ENCODE peak calls at places on chromosomes 11 and 22, in ten cellular contexts. T, G, R, C, E, W, P, V, J and A are unnamed samples.

GRCh38 chr11:68312117-68312779 is at the start of gene LRP5:
- DNase-seq in C (no peak), J (no peak), V (no peak), E (no peak), P (no peak), W (peak; percentile 36), T (no peak), R (no peak), G (peak; percentile 30), A (no peak)

GRCh38 chr11:81005595-81005994 is 1564.8 kb upstream of the TENM4 start:
- DNase-seq in W (no peak), R (no peak), C (no peak), T (no peak), J (no peak), G (peak; percentile 91), E (no peak), P (no peak), V (no peak), A (no peak)

GRCh38 chr11:45748801-45749200 is 56.1 kb upstream of the SLC35C1 start:
- DNase-seq in J (no peak), E (no peak), R (no peak), C (no peak), V (no peak), W (no peak), T (no peak), G (no peak), P (no peak), A (no peak)

GRCh38 chr11:34343153-34343552 is 14.7 kb downstream of the ABTB2 start:
- DNase-seq in T (no peak), C (no peak), G (peak; percentile 96), J (no peak), V (no peak), W (no peak), P (no peak), R (no peak), E (no peak), A (no peak)

GRCh38 chr11:110525883-110526282 is 96.1 kb downstream of the FDX1 start:
- DNase-seq in E (no peak), W (no peak), P (no peak), J (no peak), G (peak; percentile 93), C (no peak), T (peak; percentile 31), R (no peak), V (peak; percentile 15), A (no peak)

GRCh38 chr11:62555464-62556092 is 9.0 kb upstream of the AHNAK start:
- DNase-seq in G (peak; percentile 48), E (no peak), P (no peak), J (no peak), R (peak; percentile 67), V (peak; percentile 92), C (no peak), W (peak; percentile 39), T (no peak), A (peak; percentile 84)

GRCh38 chr11:1776331-1776851 is 12.7 kb upstream of the CTSD start:
- DNase-seq in R (no peak), T (no peak), C (no peak), J (no peak), E (no peak), V (no peak), W (no peak), G (no peak), P (no peak), A (no peak)

GRCh38 chr11:22169833-22170232 is 23.1 kb upstream of the ANO5 start:
- DNase-seq in T (no peak), P (no peak), C (no peak), R (no peak), W (no peak), V (no peak), G (peak; percentile 1), J (no peak), E (no peak), A (no peak)

GRCh38 chr11:127651175-127651887 is 650.8 kb upstream of the KIRREL3 start:
- DNase-seq in J (no peak), C (no peak), R (no peak), E (no peak), V (no peak), W (no peak), G (peak; percentile 94), T (no peak), P (no peak), A (no peak)

GRCh38 chr11:12090061-12090572 is 20.3 kb upstream of the MICAL2 start:
- DNase-seq in W (no peak), G (peak; percentile 80), T (no peak), P (peak; percentile 54), E (no peak), J (peak; percentile 35), C (no peak), R (no peak), V (no peak), A (no peak)

GRCh38 chr22:22928666-22929380 is 41.2 kb downstream of the IGLL5 start:
- DNase-seq in W (peak; percentile 27), E (no peak), C (peak; percentile 38), V (peak; percentile 99), R (peak; percentile 11), T (no peak), J (peak; percentile 28), P (no peak), G (peak; percentile 30), A (peak; percentile 13)

GRCh38 chr11:58958500-58958899 is 19.2 kb downstream of the GLYATL1 start:
- DNase-seq in W (no peak), G (no peak), R (no peak), J (peak; percentile 74), P (peak; percentile 12), E (no peak), T (no peak), V (peak; percentile 2), C (peak; percentile 57), A (no peak)

GRCh38 chr22:28381427-28382167 is 298.0 kb downstream of the TTC28 start:
- DNase-seq in W (no peak), T (no peak), E (no peak), P (no peak), V (no peak), R (no peak), J (no peak), G (peak; percentile 62), C (no peak), A (no peak)

GRCh38 chr11:116829525-116830183 is at the start of gene APOC3:
- DNase-seq in T (no peak), G (peak; percentile 26), R (no peak), C (no peak), W (no peak), E (no peak), J (no peak), P (no peak), V (no peak), A (no peak)

GRCh38 chr22:42932197-42932519 is 75.1 kb upstream of the ARFGAP3 start:
- DNase-seq in T (peak; percentile 9), E (no peak), G (no peak), R (no peak), C (no peak), J (no peak), V (no peak), W (no peak), P (no peak), A (no peak)
- H3K27ac ChIP-seq in T (peak overlapping the region; percentile 88), E (peak overlapping the region; percentile 97), G (peak overlapping the region; percentile 97), R (no peak overlapping the region), C (peak overlapping the region; percentile 19), J (peak overlapping the region; percentile 65), V (peak overlapping the region; percentile 99), W (peak overlapping the region; percentile 95), P (no peak overlapping the region), A (no peak overlapping the region)

DNA sequence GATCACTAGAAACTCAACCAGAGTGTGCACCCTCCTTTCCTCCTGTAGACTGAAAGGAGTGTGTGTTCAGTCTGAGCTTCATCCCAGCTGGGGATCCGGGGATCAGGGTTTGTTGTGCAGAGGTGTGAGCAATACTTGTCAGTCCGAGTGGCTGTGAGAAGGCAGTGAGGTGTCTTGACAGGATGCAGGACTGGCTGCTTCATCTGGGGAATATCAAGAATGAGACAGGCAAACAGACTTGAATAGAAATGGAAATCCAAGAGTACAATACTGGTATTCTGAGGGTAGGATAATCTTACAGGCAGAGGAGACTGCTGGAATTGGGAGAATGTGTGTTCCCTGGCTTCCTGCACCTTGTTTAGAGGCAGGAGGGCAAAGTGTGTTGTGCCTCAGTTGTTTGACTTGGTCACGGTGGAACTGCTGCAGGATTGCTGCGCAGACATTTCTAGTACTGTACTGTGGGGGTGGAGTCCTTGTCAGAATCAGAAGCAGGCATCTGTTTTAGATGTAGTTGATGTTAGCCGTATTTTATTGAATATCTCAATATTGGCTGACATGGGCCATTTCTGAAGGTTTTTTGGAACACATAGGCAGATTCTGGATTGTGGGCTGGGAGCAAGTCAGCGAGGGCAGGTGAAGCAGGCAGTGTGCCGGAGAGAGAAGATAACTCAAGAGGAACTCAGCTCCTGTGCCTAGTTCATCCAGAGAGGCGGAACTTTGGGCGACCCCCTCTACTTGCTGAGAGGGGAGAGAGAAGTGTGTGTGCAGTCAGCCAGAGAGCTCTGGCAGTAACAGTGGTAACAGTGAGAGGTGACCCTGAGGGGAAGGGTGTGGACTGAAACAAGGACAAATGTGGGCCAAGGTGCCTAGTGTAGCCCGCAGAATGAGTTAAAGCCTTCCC is 27.1 kb upstream of the GRK2 start:
- DNase-seq in W (no peak), R (no peak), T (no peak), J (no peak), G (no peak), C (no peak), E (no peak), V (no peak), P (no peak), A (no peak)
- H3K4me3 ChIP-seq in W (peak overlapping the region; percentile 78), R (no peak overlapping the region), T (no peak overlapping the region), J (peak overlapping the region; percentile 50), G (no peak overlapping the region), C (peak overlapping the region; percentile 53), E (peak overlapping the region; percentile 84), V (peak overlapping the region; percentile 89), P (peak overlapping the region; percentile 35), A (peak overlapping the region; percentile 53)

DNA sequence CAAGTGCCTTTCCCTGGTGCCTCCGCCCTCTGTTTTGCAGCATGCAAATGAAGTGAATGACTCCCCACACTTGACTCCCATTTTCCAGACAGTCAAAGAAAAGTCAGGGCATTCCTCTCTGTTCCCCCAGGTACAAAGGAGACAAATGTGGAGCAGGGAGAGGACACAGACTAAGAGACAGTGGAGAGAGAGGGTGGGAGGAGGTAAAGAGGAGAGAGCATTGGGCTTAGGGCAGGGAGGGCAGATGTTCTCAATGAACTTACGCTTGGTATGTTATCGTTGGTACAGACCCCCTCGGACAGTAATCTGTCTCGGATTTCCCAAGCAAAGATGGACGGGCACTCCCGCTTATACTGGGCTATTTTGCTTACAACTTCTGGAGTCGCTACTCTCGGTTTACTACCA is 9.8 kb downstream of the PAX6 start:
- DNase-seq in C (no peak), G (no peak), V (no peak), T (no peak), P (no peak), W (no peak), J (no peak), R (no peak), E (no peak), A (no peak)
- H3K27me3 ChIP-seq in C (peaks cover 100% of the 10 kb centered on the region), G (peaks cover 88% of the 10 kb centered on the region), V (peaks cover 36% of the 10 kb centered on the region), T (peaks cover 92% of the 10 kb centered on the region), P (no peaks in the 10 kb centered on the region), W (peaks cover 100% of the 10 kb centered on the region), J (peaks cover 93% of the 10 kb centered on the region), R (peaks cover 92% of the 10 kb centered on the region), E (peaks cover 81% of the 10 kb centered on the region), A (peaks cover 78% of the 10 kb centered on the region)

DNA sequence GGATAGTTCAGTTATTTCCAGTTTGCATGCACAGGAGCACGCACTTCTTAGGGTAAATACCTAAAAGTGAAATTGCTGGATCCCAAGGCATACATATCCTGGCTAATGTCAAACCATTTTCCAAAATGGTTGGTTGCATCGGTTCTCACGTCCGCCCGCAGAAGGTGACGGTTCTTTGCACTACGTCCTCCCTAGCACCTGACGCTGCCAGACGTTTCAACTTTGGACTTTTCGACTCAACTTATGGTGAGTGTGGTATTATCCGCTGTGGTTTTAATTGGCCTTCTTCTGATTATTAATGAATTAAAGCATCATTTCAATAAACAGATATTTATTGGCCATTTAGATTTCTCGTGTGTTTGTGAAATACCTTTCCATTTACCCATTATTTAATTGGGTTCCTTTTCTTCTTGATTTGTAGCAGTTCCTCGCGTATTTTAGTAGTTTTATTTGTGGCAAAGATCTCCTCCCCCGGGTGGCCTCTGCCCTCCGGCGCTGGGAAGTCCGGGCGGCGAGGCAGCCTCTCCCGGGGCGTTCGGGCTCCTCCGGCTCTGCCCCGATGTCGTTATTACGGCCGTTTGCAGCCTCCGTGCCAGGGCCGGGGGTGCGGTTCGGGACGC is at the start of gene JHY:
- DNase-seq in G (no peak), C (no peak), R (no peak), J (no peak), T (no peak), V (no peak), W (no peak), E (no peak), P (no peak), A (no peak)
- H3K27ac ChIP-seq in G (peak within 1 kb of the TSS; percentile 67), C (peak within 1 kb of the TSS; percentile 71), R (peak within 1 kb of the TSS; percentile 51), J (peak within 1 kb of the TSS; percentile 61), T (peak within 1 kb of the TSS; percentile 85), V (peak within 1 kb of the TSS; percentile 71), W (peak within 1 kb of the TSS; percentile 62), E (peak within 1 kb of the TSS; percentile 73), P (peak within 1 kb of the TSS; percentile 82), A (peak within 1 kb of the TSS; percentile 69)